ENCODE peak calls at places on chromosomes 12 and 14, in seven cellular contexts. Z, Q, G, X, K, W and I are unnamed samples.

GRCh38 chr12:113097716-113098427 is 37.7 kb downstream of the RASAL1 start:
- DNase-seq in Z (peak; percentile 34), Q (no peak), G (no peak), X (peak; percentile 68), K (peak; percentile 45), W (no peak), I (no peak)

GRCh38 chr12:127273621-127274020 is 993.3 kb upstream of the TMEM132C start:
- DNase-seq in Z (no peak), Q (no peak), G (peak; percentile 85), X (no peak), K (no peak), W (no peak), I (no peak)

GRCh38 chr12:16606201-16606849 is 363 bp upstream of the LMO3 start:
- DNase-seq in Z (no peak), Q (peak; percentile 68), G (peak; percentile 25), X (no peak), K (no peak), W (no peak), I (no peak)

GRCh38 chr12:66280573-66280972 is 21.7 kb upstream of the HELB start:
- DNase-seq in Z (no peak), Q (no peak), G (no peak), X (no peak), K (no peak), W (no peak), I (no peak)

GRCh38 chr14:81453166-81453766 is 53.1 kb upstream of the STON2 start:
- DNase-seq in Z (peak; percentile 51), Q (no peak), G (peak; percentile 48), X (no peak), K (peak; percentile 42), W (no peak), I (no peak)

GRCh38 chr12:27468241-27468640 is 21.7 kb downstream of the SMCO2 start:
- DNase-seq in Z (no peak), Q (no peak), G (no peak), X (no peak), K (no peak), W (no peak), I (no peak)

GRCh38 chr14:104696671-104697316 is 7.4 kb downstream of the INF2 start:
- DNase-seq in Z (no peak), Q (no peak), G (no peak), X (no peak), K (no peak), W (no peak), I (no peak)

GRCh38 chr14:75301666-75302325 is 23.2 kb downstream of the FOS start:
- DNase-seq in Z (no peak), Q (peak; percentile 77), G (no peak), X (peak; percentile 78), K (peak; percentile 23), W (no peak), I (no peak)

GRCh38 chr12:111417784-111418593 is 12.3 kb downstream of the SH2B3 start:
- DNase-seq in Z (no peak), Q (no peak), G (no peak), X (no peak), K (no peak), W (no peak), I (no peak)

GRCh38 chr14:69066396-69067171 is 86.3 kb downstream of the DCAF5 start:
- DNase-seq in Z (no peak), Q (no peak), G (no peak), X (no peak), K (no peak), W (no peak), I (no peak)

GRCh38 chr14:80269338-80269935 is 58.1 kb upstream of the DIO2 start:
- DNase-seq in Z (no peak), Q (no peak), G (peak; percentile 38), X (no peak), K (no peak), W (no peak), I (no peak)

GRCh38 chr12:25433024-25433423 is 120.1 kb downstream of the LMNTD1 start:
- DNase-seq in Z (no peak), Q (no peak), G (no peak), X (no peak), K (no peak), W (no peak), I (no peak)

GRCh38 chr14:93081875-93082570 is 33.7 kb downstream of the ITPK1 start:
- DNase-seq in Z (no peak), Q (peak; percentile 87), G (no peak), X (no peak), K (no peak), W (peak; percentile 56), I (no peak)

GRCh38 chr14:73944432-73945158 is 5.3 kb downstream of the FAM161B start:
- DNase-seq in Z (no peak), Q (no peak), G (no peak), X (no peak), K (no peak), W (no peak), I (no peak)

GRCh38 chr14:39847191-39847590 is 415.0 kb upstream of the FBXO33 start:
- DNase-seq in Z (no peak), Q (no peak), G (no peak), X (no peak), K (no peak), W (no peak), I (no peak)

GRCh38 chr12:47901285-47902093 is 3.3 kb downstream of the VDR start:
- DNase-seq in Z (no peak), Q (no peak), G (no peak), X (no peak), K (no peak), W (no peak), I (no peak)

GRCh38 chr12:31224768-31225448 is 101.0 kb downstream of the SINHCAF start:
- DNase-seq in Z (no peak), Q (no peak), G (no peak), X (no peak), K (no peak), W (no peak), I (no peak)

GRCh38 chr14:81473456-81474155 is 60.0 kb downstream of the SEL1L start:
- DNase-seq in Z (no peak), Q (no peak), G (no peak), X (no peak), K (no peak), W (no peak), I (no peak)

GRCh38 chr14:99229654-99230215 is 42.3 kb downstream of the BCL11B start:
- DNase-seq in Z (no peak), Q (peak; percentile 53), G (no peak), X (no peak), K (no peak), W (peak; percentile 71), I (no peak)

GRCh38 chr14:99231850-99232401 is 40.1 kb downstream of the BCL11B start:
- DNase-seq in Z (no peak), Q (no peak), G (no peak), X (no peak), K (no peak), W (peak; percentile 61), I (no peak)

GRCh38 chr14:99232406-99233214 is 39.4 kb downstream of the BCL11B start:
- DNase-seq in Z (no peak), Q (no peak), G (no peak), X (no peak), K (no peak), W (no peak), I (no peak)

GRCh38 chr14:99230271-99231141 is 41.5 kb downstream of the BCL11B start:
- DNase-seq in Z (no peak), Q (peak; percentile 62), G (no peak), X (no peak), K (peak; percentile 24), W (peak; percentile 93), I (no peak)

DNA sequence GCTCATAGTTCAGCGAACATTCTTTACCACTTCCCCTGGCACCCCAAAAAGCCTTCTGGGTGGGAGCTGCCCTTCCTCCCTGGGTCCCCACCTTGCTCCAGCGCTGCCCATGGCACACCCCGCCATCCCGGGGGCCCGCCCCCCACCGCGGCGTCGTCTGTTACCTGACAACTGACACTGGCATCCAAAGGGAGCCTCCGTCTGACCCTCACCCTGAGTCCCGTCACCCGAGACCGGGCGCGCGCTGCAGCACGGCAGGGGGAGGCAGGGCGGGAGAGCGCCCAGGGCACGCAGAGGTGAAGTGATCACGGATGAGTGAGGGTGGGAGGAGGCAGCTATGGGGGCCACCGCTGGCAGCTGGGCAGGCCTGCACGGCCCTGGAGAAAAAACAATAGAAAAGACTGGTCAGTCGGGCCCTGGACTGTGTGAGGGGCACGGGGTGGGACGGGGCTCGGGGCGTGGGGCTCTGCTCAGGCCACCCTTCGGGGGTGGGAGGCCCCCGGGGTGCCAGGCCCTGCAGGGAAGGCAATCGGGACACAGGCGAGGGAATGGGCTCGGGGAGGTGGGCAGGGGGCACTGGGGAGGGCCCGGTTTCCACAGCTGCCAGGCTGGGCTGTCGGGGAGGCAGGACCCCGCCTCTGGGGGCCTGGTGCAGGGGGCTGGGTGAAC is 40.7 kb downstream of the BCL11B start:
- DNase-seq in Z (no peak), Q (peak; percentile 57), G (no peak), X (no peak), K (no peak), W (no peak), I (no peak)
- H3K9me3 ChIP-seq in Z (peaks cover 5% of the 10 kb centered on the region), Q (no peaks in the 10 kb centered on the region), G (peaks cover 25% of the 10 kb centered on the region), X (no peaks in the 10 kb centered on the region), K (no peaks in the 10 kb centered on the region), W (no peaks in the 10 kb centered on the region), I (no peaks in the 10 kb centered on the region)

DNA sequence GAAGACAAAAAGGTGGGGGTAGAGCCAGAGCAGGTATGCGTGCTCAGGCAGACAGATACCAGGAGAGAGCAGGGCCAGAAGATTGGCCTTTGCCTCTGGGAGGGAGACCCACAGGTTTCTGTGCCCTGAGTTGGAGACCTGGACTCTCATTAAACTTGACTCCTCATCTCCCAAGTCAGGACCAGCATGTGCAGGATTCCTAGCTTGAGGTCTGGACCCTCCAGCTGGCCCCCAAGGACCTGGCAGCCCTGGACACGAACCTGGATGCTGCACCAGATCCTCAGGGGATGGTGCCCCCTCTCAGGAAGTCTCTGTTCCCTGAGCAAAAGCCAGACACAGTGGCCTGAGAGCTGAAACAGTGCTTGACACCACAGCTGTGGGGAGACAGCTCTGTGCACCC is 10.5 kb upstream of the KRT73 start:
- DNase-seq in Z (no peak), Q (no peak), G (no peak), X (peak; percentile 50), K (no peak), W (no peak), I (no peak)
- H3K27ac ChIP-seq in Z (no peak overlapping the region), Q (no peak overlapping the region), G (no peak overlapping the region), X (no peak overlapping the region), K (no peak overlapping the region), W (peak overlapping the region; percentile 12), I (no peak overlapping the region)

GRCh38 chr12:53757095-53757770 is 5.5 kb upstream of the CISTR start:
- DNase-seq in Z (peak; percentile 71), Q (peak; percentile 84), G (peak; percentile 48), X (peak; percentile 89), K (peak; percentile 87), W (peak; percentile 75), I (peak; percentile 98)
- H3K4me3 ChIP-seq in Z (no peak overlapping the region), Q (no peak overlapping the region), G (no peak overlapping the region), X (peak overlapping the region; percentile 20), K (no peak overlapping the region), W (no peak overlapping the region), I (peak overlapping the region; percentile 18)

DNA sequence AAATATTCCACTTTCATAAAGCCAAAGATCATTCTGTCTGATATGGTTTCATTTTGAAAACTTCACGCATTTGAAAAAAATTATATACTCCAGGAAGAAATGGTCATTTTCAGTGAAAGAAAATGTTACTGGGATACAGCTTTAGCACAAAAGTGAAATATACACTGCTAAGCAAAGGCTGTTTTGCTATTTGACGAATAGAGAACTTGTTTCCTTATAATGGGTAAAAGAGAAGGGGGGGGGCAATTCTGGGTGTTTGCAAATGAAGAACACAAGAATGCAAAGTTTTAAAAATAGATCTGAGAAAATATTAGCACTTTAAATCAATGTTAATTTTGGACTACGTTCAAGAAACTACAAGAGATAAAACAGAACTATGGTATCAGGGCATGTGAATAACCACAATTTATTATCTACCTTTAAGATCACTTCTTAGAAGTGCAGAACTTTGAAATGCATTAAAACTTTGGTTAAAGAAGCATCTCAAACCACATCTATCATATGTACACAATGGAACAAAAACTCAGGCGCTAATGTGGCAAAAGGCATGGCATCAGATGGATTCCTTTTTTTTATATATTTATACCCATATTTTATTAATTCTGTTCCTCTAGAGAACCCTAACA is 51.1 kb downstream of the EFCAB11 start:
- DNase-seq in Z (no peak), Q (no peak), G (no peak), X (no peak), K (no peak), W (no peak), I (no peak)
- H3K9me3 ChIP-seq in Z (no peaks in the 10 kb centered on the region), Q (no peaks in the 10 kb centered on the region), G (no peaks in the 10 kb centered on the region), X (no peaks in the 10 kb centered on the region), K (no peaks in the 10 kb centered on the region), W (no peaks in the 10 kb centered on the region), I (no peaks in the 10 kb centered on the region)